ENCODE peak calls at places on chromosome 16, in five cellular contexts. D is hypothalamus, Z is Ammon's horn, I is Panc1, W is posterior cingulate gyrus. O is an unnamed sample.

GRCh38 chr16:23128056-23128455 is 21.2 kb downstream of the USP31 start:
- DNase-seq in Z (no peak), W (no peak), I (no peak), D (no peak), O (no peak)

GRCh38 chr16:85360323-85361277 is 248.3 kb upstream of the CIBAR2 start:
- DNase-seq in I (no peak), Z (no peak), W (no peak), D (no peak), O (peak; percentile 85)

GRCh38 chr16:15536813-15537212 is 102.4 kb downstream of the BMERB1 start:
- DNase-seq in W (no peak), Z (no peak), D (no peak), I (no peak), O (no peak)

GRCh38 chr16:88956546-88957455 is 20.2 kb downstream of the CBFA2T3 start:
- DNase-seq in Z (no peak), D (no peak), W (no peak), I (no peak), O (no peak)

GRCh38 chr16:85163278-85164112 is 51.2 kb upstream of the CIBAR2 start:
- DNase-seq in I (no peak), D (no peak), Z (no peak), W (no peak), O (no peak)

GRCh38 chr16:68047987-68048386 is 24.9 kb downstream of the DUS2 start:
- DNase-seq in W (no peak), D (no peak), Z (no peak), I (no peak), O (no peak)

GRCh38 chr16:50721549-50722409 is 20.1 kb upstream of the CYLD start:
- DNase-seq in D (no peak), I (no peak), W (no peak), Z (no peak), O (no peak)

GRCh38 chr16:27461483-27462171 is 59.7 kb downstream of the IL21R start:
- DNase-seq in D (no peak), I (no peak), W (no peak), Z (no peak), O (no peak)

GRCh38 chr16:55872130-55872529 is 3.0 kb downstream of the CES5A start:
- DNase-seq in D (no peak), Z (no peak), W (no peak), I (no peak), O (no peak)

GRCh38 chr16:12188674-12189249 is 212.2 kb downstream of the SNX29 start:
- DNase-seq in D (no peak), Z (no peak), W (no peak), I (no peak), O (no peak)

GRCh38 chr16:69351309-69352027 is at the start of gene TMED6:
- DNase-seq in Z (no peak), I (no peak), W (no peak), D (no peak), O (no peak)

GRCh38 chr16:9054460-9054859 is 37.0 kb upstream of the HAPSTR1 start:
- DNase-seq in W (no peak), I (no peak), D (no peak), Z (no peak), O (no peak)

GRCh38 chr16:14353340-14353739 is 276.7 kb downstream of the PARN start:
- DNase-seq in I (no peak), Z (no peak), W (no peak), D (no peak), O (no peak)

GRCh38 chr16:78993342-78993741 is 607.2 kb downstream of the MAF start:
- DNase-seq in Z (no peak), I (no peak), W (no peak), D (no peak), O (no peak)

GRCh38 chr16:2035431-2036199 is 8.9 kb downstream of the NHERF2 start:
- DNase-seq in Z (no peak), D (peak; percentile 9), I (no peak), W (no peak), O (no peak)

GRCh38 chr16:88792078-88792550 is 7.1 kb upstream of the PIEZO1 start:
- DNase-seq in W (no peak), D (no peak), Z (no peak), I (no peak), O (no peak)

GRCh38 chr16:2913603-2914002 is 1.9 kb downstream of the FLYWCH1 start:
- DNase-seq in Z (no peak), D (no peak), W (no peak), I (no peak), O (no peak)

GRCh38 chr16:79740153-79740720 is 139.7 kb upstream of the MAF start:
- DNase-seq in W (no peak), Z (no peak), D (no peak), I (no peak), O (no peak)